ENCODE peak calls at places on chromosome 2, in eight cellular contexts. C, K, N, P, D, S, F and X are unnamed samples.

GRCh38 chr2:160075171-160075570 is 12.8 kb upstream of the PLA2R1 start:
- DNase-seq in C (peak), K (no peak), N (no peak), P (no peak), D (peak), S (no peak), F (peak), X (peak)

GRCh38 chr2:208552943-208553342 is 146.4 kb downstream of the PTH2R start:
- DNase-seq in C (no peak), K (no peak), N (no peak), P (no peak), D (no peak), S (no peak), F (no peak), X (no peak)

GRCh38 chr2:27243391-27244130 is 19.3 kb downstream of the SLC30A3 start:
- DNase-seq in C (no peak), K (no peak), N (no peak), P (no peak), D (no peak), S (no peak), F (no peak), X (no peak)

GRCh38 chr2:194301946-194302345 is 1355.1 kb upstream of the SLC39A10 start:
- DNase-seq in C (no peak), K (no peak), N (no peak), P (no peak), D (no peak), S (no peak), F (no peak), X (no peak)

GRCh38 chr2:233413529-233414272 is 59.4 kb downstream of the DGKD start:
- DNase-seq in C (peak), K (no peak), N (no peak), P (no peak), D (peak), S (no peak), F (no peak), X (no peak)

GRCh38 chr2:47204691-47205090 is 49.6 kb upstream of the STPG4 start:
- DNase-seq in C (no peak), K (no peak), N (no peak), P (no peak), D (no peak), S (no peak), F (no peak), X (no peak)

GRCh38 chr2:9385841-9386240 is 37.5 kb downstream of the ITGB1BP1 start:
- DNase-seq in C (no peak), K (peak), N (no peak), P (no peak), D (no peak), S (no peak), F (peak), X (no peak)

GRCh38 chr2:218047532-218048230 is 21.4 kb upstream of the RUFY4 start:
- DNase-seq in C (no peak), K (no peak), N (no peak), P (no peak), D (no peak), S (no peak), F (no peak), X (no peak)

GRCh38 chr2:238865015-238865719 is 17.3 kb downstream of the TWIST2 start:
- DNase-seq in C (no peak), K (no peak), N (no peak), P (no peak), D (no peak), S (no peak), F (peak), X (no peak)

GRCh38 chr2:127437781-127438726 is 19.8 kb downstream of the PROC start:
- DNase-seq in C (no peak), K (no peak), N (no peak), P (peak), D (peak), S (no peak), F (no peak), X (no peak)

GRCh38 chr2:23037596-23037995 is 347.4 kb upstream of the KLHL29 start:
- DNase-seq in C (no peak), K (no peak), N (no peak), P (no peak), D (no peak), S (no peak), F (no peak), X (no peak)

GRCh38 chr2:232894746-232895145 is 24.7 kb downstream of the SNORC start:
- DNase-seq in C (no peak), K (peak), N (no peak), P (no peak), D (peak), S (no peak), F (no peak), X (no peak)

GRCh38 chr2:241618296-241618805 is 18.6 kb downstream of the THAP4 start:
- DNase-seq in C (no peak), K (no peak), N (peak), P (no peak), D (no peak), S (no peak), F (no peak), X (no peak)

GRCh38 chr2:241615041-241615440 is 21.9 kb downstream of the THAP4 start:
- DNase-seq in C (no peak), K (no peak), N (no peak), P (no peak), D (no peak), S (no peak), F (no peak), X (no peak)

GRCh38 chr2:241615522-241616052 is 21.4 kb downstream of the THAP4 start:
- DNase-seq in C (no peak), K (no peak), N (no peak), P (no peak), D (no peak), S (no peak), F (no peak), X (no peak)

GRCh38 chr2:241617431-241618154 is 19.4 kb downstream of the THAP4 start:
- DNase-seq in C (no peak), K (no peak), N (peak), P (no peak), D (no peak), S (no peak), F (no peak), X (no peak)

GRCh38 chr2:241616168-241617125 is 20.5 kb downstream of the THAP4 start:
- DNase-seq in C (no peak), K (no peak), N (no peak), P (no peak), D (no peak), S (no peak), F (no peak), X (no peak)
- TF ChIP-seq CTCF in C (no peak), K (no peak), N (no peak), P (no peak), D (no peak), S (no peak), F (no peak), X (no peak)

GRCh38 chr2:120252207-120253020 is at the start of gene RALB:
- DNase-seq in C (peak), K (peak), N (peak), P (peak), D (peak), S (peak), F (peak), X (peak)
- TF ChIP-seq POLR2A in C (peak), K (peak), N (peak), P (peak), D (peak), S (peak), F (peak), X (peak)

GRCh38 chr2:41930807-41931566 is 116.8 kb upstream of the PKDCC start:
- DNase-seq in C (peak), K (no peak), N (peak), P (no peak), D (no peak), S (no peak), F (peak), X (no peak)
- TF ChIP-seq EP300 in C (peak), K (no peak), N (peak), P (no peak), D (no peak), S (no peak), F (no peak), X (peak)

GRCh38 chr2:72363406-72363805 is 215.7 kb upstream of the CYP26B1 start:
- DNase-seq in C (no peak), K (no peak), N (no peak), P (no peak), D (no peak), S (no peak), F (no peak), X (no peak)

DNA sequence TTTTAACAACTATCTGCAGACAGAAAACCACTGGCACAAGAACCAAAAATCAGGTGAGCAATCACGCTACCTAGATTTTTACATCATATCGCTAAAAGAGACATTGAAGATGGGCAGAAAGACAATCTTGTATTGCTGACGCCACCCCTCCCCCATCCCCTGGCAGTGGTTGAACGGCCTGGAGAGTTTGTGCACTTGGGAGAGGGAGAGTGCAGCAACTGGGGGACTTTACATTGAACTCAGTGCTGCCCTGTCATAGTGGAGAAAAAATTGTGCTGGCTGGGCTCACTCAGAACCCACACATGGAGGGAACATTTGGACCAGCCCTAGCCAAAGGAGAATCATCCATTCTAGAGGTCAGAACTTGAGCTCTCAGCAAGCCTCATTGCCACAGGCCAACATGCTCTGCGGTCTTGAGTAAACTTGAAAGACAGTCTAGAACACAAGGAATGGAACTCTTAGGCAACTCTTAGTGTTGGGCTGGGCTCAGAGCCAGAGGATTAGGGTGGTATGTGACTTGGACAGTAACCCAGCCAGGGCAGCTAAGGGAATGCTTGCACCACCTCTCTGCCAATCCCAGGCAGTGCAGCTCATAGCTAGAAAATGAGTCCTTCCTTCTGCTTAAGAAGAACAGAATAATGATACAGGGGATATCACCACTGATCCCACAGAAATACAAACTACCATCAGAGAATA is 220.0 kb upstream of the CYP26B1 start:
- DNase-seq in C (peak), K (no peak), N (no peak), P (peak), D (peak), S (no peak), F (peak), X (no peak)
- TF ChIP-seq CTCF in C (peak), K (no peak), N (no peak), P (no peak), D (peak), S (no peak), F (no peak), X (no peak)

GRCh38 chr2:65128297-65129190 is 1.4 kb downstream of the RAB1A start:
- DNase-seq in C (no peak), K (no peak), N (no peak), P (no peak), D (peak), S (no peak), F (no peak), X (no peak)
- TF ChIP-seq POLR2A in C (no peak), K (no peak), N (no peak), P (no peak), D (no peak), S (no peak), F (no peak), X (peak)

DNA sequence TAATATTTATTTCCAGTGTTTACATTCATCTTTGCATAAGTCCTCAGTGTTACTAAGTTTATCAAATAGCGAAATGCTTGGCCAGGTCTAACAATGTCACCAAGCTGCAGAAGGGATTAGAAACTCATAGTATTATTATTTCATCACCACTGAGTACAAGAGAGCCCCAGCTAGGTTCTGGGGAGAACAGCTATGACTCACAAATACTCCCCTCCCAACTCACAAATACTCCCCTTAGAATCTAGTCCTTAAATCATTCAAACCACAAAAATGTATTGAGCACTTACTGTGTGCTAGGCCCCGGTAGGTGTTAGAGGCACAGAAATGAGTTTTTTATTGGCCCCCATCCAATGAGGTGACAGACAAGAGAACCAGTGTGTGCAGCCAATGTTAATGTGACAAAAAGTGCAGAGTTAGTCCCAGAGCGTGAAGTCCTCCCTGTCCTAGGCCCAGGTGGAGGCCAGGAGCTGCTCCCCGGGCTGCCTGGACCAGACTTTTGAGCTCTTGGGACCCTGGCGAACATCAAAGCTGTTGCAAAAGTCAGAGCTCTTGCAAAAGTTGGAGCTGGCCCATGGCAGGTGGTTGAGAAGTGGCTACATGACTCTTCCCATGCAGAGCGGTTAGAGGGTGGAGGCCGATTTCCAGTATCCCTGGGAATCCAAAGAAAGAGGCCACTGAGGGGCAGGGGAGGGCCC is 9.8 kb downstream of the STEAP3 start:
- DNase-seq in C (no peak), K (no peak), N (no peak), P (no peak), D (no peak), S (no peak), F (no peak), X (no peak)
- TF ChIP-seq EP300 in C (no peak), K (no peak), N (no peak), P (no peak), D (no peak), S (no peak), F (no peak), X (no peak)

DNA sequence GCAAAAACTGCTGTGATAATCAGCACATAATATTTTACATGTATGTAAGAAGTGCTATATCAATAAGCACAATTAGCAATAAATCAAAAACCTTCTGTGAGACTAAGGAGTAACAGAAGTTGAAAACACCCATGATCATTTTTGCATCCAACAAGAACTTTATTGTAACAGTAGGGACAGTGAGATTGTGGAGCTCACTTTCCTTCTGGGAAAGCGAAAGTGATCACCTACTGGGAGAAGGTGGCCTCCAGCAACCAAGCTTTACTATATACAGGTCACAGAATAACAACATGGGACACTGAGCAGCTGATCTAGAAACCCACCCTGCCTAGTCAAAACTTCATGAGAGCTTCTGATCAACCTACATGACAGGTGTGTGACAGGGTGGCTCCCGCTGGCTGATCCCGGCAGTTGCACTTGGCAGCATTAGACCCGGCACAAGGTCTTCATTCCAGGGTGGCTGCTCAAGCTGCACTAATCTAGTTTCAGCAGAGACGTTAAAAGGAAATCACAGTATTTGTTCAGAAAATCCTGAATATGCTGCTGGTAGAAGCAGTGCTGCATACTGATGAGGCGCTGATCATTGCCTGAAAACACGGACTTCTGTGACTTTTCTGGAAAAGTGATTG is 63.5 kb upstream of the ARL5A start:
- DNase-seq in C (no peak), K (no peak), N (no peak), P (peak), D (no peak), S (no peak), F (no peak), X (no peak)
- TF ChIP-seq CTCF in C (no peak), K (no peak), N (no peak), P (no peak), D (no peak), S (no peak), F (no peak), X (no peak)